ENCODE peak calls at places on chromosomes 2 and 18, in six cellular contexts. M is left ventricle myocardium inferior, E is fibroblast of mammary gland, K is heart left ventricle, U is stomach, X is astrocyte. O is an unnamed sample.
A peak's percentile ranks its signal among the peaks of the same experiment; 100 is the strongest.

GRCh38 chr2:74876081-74876886 is 42.4 kb downstream of the HK2 start:
- DNase-seq in M (no peak), E (peak; percentile 69), K (peak; percentile 28), U (no peak), X (no peak), O (peak; percentile 71)

GRCh38 chr2:86000938-86001312 is 104.8 kb downstream of the POLR1A start:
- DNase-seq in M (no peak), E (no peak), K (no peak), U (no peak), X (no peak), O (no peak)

GRCh38 chr2:172403881-172404470 is 23.4 kb upstream of the ITGA6 start:
- DNase-seq in M (no peak), E (no peak), K (no peak), U (no peak), X (no peak), O (no peak)

GRCh38 chr18:13616041-13616440 is 110.3 kb downstream of the FAM210A start:
- DNase-seq in M (no peak), E (no peak), K (no peak), U (no peak), X (no peak), O (no peak)

GRCh38 chr18:46110406-46110805 is 6.2 kb downstream of the HAUS1 start:
- DNase-seq in M (no peak), E (no peak), K (no peak), U (no peak), X (no peak), O (no peak)

GRCh38 chr18:43914017-43914416 is 636.7 kb upstream of the SYT4 start:
- DNase-seq in M (no peak), E (no peak), K (no peak), U (no peak), X (no peak), O (no peak)

GRCh38 chr2:3523551-3524041 is 4.3 kb upstream of the ADI1 start:
- DNase-seq in M (no peak), E (peak; percentile 39), K (no peak), U (peak; percentile 65), X (peak; percentile 61), O (peak; percentile 52)

GRCh38 chr2:29841386-29842004 is 79.9 kb downstream of the ALK start:
- DNase-seq in M (no peak), E (peak; percentile 42), K (no peak), U (no peak), X (peak; percentile 3), O (peak; percentile 61)

GRCh38 chr18:27860701-27861107 is 316.2 kb downstream of the CDH2 start:
- DNase-seq in M (peak; percentile 19), E (peak; percentile 1), K (peak; percentile 23), U (no peak), X (peak; percentile 75), O (peak; percentile 53)

GRCh38 chr2:168044579-168044978 is 202.8 kb downstream of the STK39 start:
- DNase-seq in M (no peak), E (no peak), K (no peak), U (no peak), X (no peak), O (no peak)

GRCh38 chr18:70072678-70073077 is 125.0 kb upstream of the CD226 start:
- DNase-seq in M (no peak), E (peak; percentile 42), K (no peak), U (no peak), X (peak; percentile 37), O (peak; percentile 74)

GRCh38 chr18:54607213-54607934 is 16.3 kb downstream of the DYNAP start:
- DNase-seq in M (no peak), E (no peak), K (no peak), U (peak; percentile 31), X (peak; percentile 46), O (peak; percentile 31)

GRCh38 chr2:105796131-105796638 is 51.5 kb downstream of the NCK2 start:
- DNase-seq in M (no peak), E (no peak), K (no peak), U (no peak), X (no peak), O (no peak)

GRCh38 chr2:239598732-239599090 is 197.9 kb upstream of the HDAC4 start:
- DNase-seq in M (no peak), E (no peak), K (no peak), U (no peak), X (no peak), O (no peak)

GRCh38 chr2:36615214-36615613 is 17.2 kb upstream of the FEZ2 start:
- DNase-seq in M (no peak), E (peak; percentile 85), K (no peak), U (no peak), X (no peak), O (peak; percentile 52)

GRCh38 chr2:113164930-113165585 is 8.7 kb upstream of the PSD4 start:
- DNase-seq in M (no peak), E (no peak), K (no peak), U (no peak), X (no peak), O (no peak)

GRCh38 chr2:174553811-174554493 is 43.7 kb downstream of the WIPF1 start:
- DNase-seq in M (no peak), E (no peak), K (no peak), U (no peak), X (no peak), O (no peak)

GRCh38 chr2:174117951-174118930 is 130.1 kb downstream of the OLA1 start:
- DNase-seq in M (no peak), E (peak; percentile 79), K (no peak), U (no peak), X (peak; percentile 80), O (peak; percentile 75)

GRCh38 chr2:238938460-238939055 is 90.7 kb downstream of the TWIST2 start:
- DNase-seq in M (peak; percentile 80), E (peak; percentile 100), K (peak; percentile 74), U (peak; percentile 32), X (peak; percentile 99), O (no peak)

GRCh38 chr2:74532222-74532621 is 2.5 kb downstream of the HTRA2 start:
- DNase-seq in M (no peak), E (peak; percentile 76), K (no peak), U (no peak), X (no peak), O (peak; percentile 75)

DNA sequence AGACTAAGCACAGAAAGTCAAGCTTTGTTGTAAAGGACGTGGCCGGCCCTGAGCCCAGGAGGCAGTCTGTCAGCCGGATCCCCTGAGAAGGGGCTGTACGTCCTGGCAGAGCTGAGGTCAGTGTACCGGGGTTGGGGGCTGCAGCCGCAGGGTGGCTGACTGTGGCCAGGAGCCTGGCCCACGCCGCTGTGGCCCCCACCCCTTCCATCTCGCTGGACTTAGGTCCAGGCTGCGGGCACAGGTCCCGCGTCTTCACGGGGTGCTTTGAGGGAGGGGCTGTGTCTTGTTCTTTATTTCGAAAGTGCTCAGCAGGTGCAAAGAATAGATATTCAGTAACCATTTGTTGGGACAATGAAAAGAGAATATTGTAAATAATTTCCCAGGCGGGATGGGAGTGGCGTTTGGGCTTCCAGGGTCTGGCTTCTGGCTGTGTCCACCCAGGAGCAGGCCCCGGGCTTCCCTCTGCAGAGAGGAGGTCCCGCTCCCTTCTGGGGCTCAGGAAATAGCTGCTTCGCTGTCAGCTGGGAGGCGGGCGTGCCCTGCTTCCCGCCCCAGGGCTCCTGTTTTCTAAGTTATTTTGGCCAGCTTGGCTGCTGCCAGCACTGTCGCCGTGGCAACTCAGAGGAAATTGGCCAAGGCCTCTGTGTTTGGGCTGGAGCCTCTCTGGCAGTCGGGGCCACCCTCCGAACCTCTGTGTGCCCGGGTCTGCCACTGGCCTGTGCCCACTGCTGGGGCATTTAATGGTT is 7.4 kb downstream of the NFATC1 start:
- DNase-seq in M (peak; percentile 79), E (no peak), K (peak; percentile 80), U (peak; percentile 61), X (no peak), O (no peak)
- H3K4me3 ChIP-seq in M (peak overlapping the region; percentile 33), E (no peak overlapping the region), K (peak overlapping the region; percentile 23), U (peak overlapping the region; percentile 4), X (no peak overlapping the region), O (no peak overlapping the region)

GRCh38 chr18:50586710-50587109 is 26.8 kb downstream of the MAPK4 start:
- DNase-seq in M (no peak), E (no peak), K (no peak), U (no peak), X (no peak), O (peak; percentile 7)
- TF ChIP-seq CTCF in M (peak; percentile 46), E (peak; percentile 30), K (peak; percentile 22), U (no peak), X (no peak), O (no peak)

DNA sequence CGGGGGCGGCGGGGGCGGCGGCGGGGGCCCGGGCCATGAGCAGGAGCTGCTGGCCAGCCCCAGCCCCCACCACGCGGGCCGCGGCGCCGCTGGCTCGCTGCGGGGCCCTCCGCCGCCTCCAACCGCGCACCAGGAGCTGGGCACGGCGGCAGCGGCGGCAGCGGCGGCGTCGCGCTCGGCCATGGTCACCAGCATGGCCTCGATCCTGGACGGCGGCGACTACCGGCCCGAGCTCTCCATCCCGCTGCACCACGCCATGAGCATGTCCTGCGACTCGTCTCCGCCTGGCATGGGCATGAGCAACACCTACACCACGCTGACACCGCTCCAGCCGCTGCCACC is 648 bp downstream of the ONECUT2 start:
- DNase-seq in M (no peak), E (no peak), K (no peak), U (no peak), X (no peak), O (no peak)
- H3K4me3 ChIP-seq in M (peak overlapping the region; percentile 39), E (no peak overlapping the region), K (no peak overlapping the region), U (peak overlapping the region; percentile 47), X (no peak overlapping the region), O (no peak overlapping the region)

GRCh38 chr2:61013382-61013781 is 4.1 kb upstream of the PEX13 start:
- DNase-seq in M (no peak), E (no peak), K (no peak), U (no peak), X (no peak), O (no peak)
- TF ChIP-seq CTCF in M (no peak), E (no peak), K (no peak), U (no peak), X (no peak), O (no peak)